ENCODE peak calls at places on chromosomes 7 and 10, in four cellular contexts. One of them, this sample, is unnamed.

GRCh38 chr7:50920031-50920635 is 137.4 kb upstream of the GRB10 start:
- DNase-seq in GM12878: no peak
- DNase-seq in K562: no peak
- DNase-seq in HepG2: no peak
- DNase-seq in this sample: no peak

GRCh38 chr7:27992092-27992491 is 188.5 kb downstream of the JAZF1 start:
- DNase-seq in GM12878: no peak
- DNase-seq in K562: no peak
- DNase-seq in HepG2: no peak
- DNase-seq in this sample: no peak

GRCh38 chr7:63042730-63043511 is 955.7 kb upstream of the ZNF722 start:
- DNase-seq in GM12878: no peak
- DNase-seq in K562: no peak
- DNase-seq in HepG2: no peak
- DNase-seq in this sample: no peak

GRCh38 chr10:71009031-71009605 is 120.8 kb upstream of the PCBD1 start:
- DNase-seq in GM12878: no peak
- DNase-seq in K562: no peak
- DNase-seq in HepG2: no peak
- DNase-seq in this sample: no peak

GRCh38 chr7:70434376-70434775 is 697.6 kb upstream of the GALNT17 start:
- DNase-seq in GM12878: no peak
- DNase-seq in K562: no peak
- DNase-seq in HepG2: no peak
- DNase-seq in this sample: peak

GRCh38 chr7:130461256-130461655 is 20.4 kb upstream of the CEP41 start:
- DNase-seq in GM12878: no peak
- DNase-seq in K562: no peak
- DNase-seq in HepG2: no peak
- DNase-seq in this sample: no peak

GRCh38 chr10:66838656-66839055 is 87.2 kb upstream of the LRRTM3 start:
- DNase-seq in GM12878: no peak
- DNase-seq in K562: no peak
- DNase-seq in HepG2: no peak
- DNase-seq in this sample: no peak

GRCh38 chr10:717458-717857 is 28.0 kb upstream of the DIP2C start:
- DNase-seq in GM12878: no peak
- DNase-seq in K562: no peak
- DNase-seq in HepG2: no peak
- DNase-seq in this sample: no peak

GRCh38 chr7:31724696-31725095 is 37.7 kb downstream of the PPP1R17 start:
- DNase-seq in GM12878: no peak
- DNase-seq in K562: no peak
- DNase-seq in HepG2: no peak
- DNase-seq in this sample: no peak

GRCh38 chr10:131453772-131454634 is 142.5 kb upstream of the TCERG1L start:
- DNase-seq in GM12878: no peak
- DNase-seq in K562: peak
- DNase-seq in HepG2: peak
- DNase-seq in this sample: no peak

GRCh38 chr7:128682125-128682524 is 10.0 kb downstream of the GARIN1A start:
- DNase-seq in GM12878: no peak
- DNase-seq in K562: no peak
- DNase-seq in HepG2: no peak
- DNase-seq in this sample: no peak

GRCh38 chr7:128692623-128693270 is 20.7 kb downstream of the GARIN1A start:
- DNase-seq in GM12878: no peak
- DNase-seq in K562: no peak
- DNase-seq in HepG2: no peak
- DNase-seq in this sample: no peak

GRCh38 chr7:128691227-128691626 is 19.1 kb downstream of the GARIN1A start:
- DNase-seq in GM12878: no peak
- DNase-seq in K562: no peak
- DNase-seq in HepG2: no peak
- DNase-seq in this sample: no peak

GRCh38 chr7:128688492-128688891 is 16.4 kb downstream of the GARIN1A start:
- DNase-seq in GM12878: no peak
- DNase-seq in K562: no peak
- DNase-seq in HepG2: no peak
- DNase-seq in this sample: no peak

GRCh38 chr7:128687131-128687530 is 15.0 kb downstream of the GARIN1A start:
- DNase-seq in GM12878: no peak
- DNase-seq in K562: no peak
- DNase-seq in HepG2: no peak
- DNase-seq in this sample: no peak
- TF ChIP-seq KDM1A in GM12878: no peak
- TF ChIP-seq KDM1A in K562: no peak
- TF ChIP-seq KDM1A in HepG2: no peak
- TF ChIP-seq KDM1A in this sample: no peak

GRCh38 chr7:15972767-15973362 is 286.4 kb upstream of the MEOX2 start:
- DNase-seq in GM12878: no peak
- DNase-seq in K562: peak
- DNase-seq in HepG2: no peak
- DNase-seq in this sample: no peak
- TF ChIP-seq JUNB in GM12878: no peak
- TF ChIP-seq JUNB in K562: no peak
- TF ChIP-seq JUNB in HepG2: no peak
- TF ChIP-seq JUNB in this sample: no peak

GRCh38 chr10:32321016-32321631 is 25.8 kb downstream of the EPC1 start:
- DNase-seq in GM12878: no peak
- DNase-seq in K562: no peak
- DNase-seq in HepG2: no peak
- DNase-seq in this sample: no peak

GRCh38 chr10:32315426-32315825 is 31.5 kb downstream of the EPC1 start:
- DNase-seq in GM12878: no peak
- DNase-seq in K562: no peak
- DNase-seq in HepG2: no peak
- DNase-seq in this sample: no peak

GRCh38 chr10:32318476-32318896 is 28.5 kb downstream of the EPC1 start:
- DNase-seq in GM12878: peak
- DNase-seq in K562: no peak
- DNase-seq in HepG2: no peak
- DNase-seq in this sample: no peak

GRCh38 chr10:32314588-32314987 is 32.4 kb downstream of the EPC1 start:
- DNase-seq in GM12878: no peak
- DNase-seq in K562: no peak
- DNase-seq in HepG2: no peak
- DNase-seq in this sample: no peak

GRCh38 chr10:32317795-32318194 is 29.2 kb downstream of the EPC1 start:
- DNase-seq in GM12878: peak
- DNase-seq in K562: no peak
- DNase-seq in HepG2: no peak
- DNase-seq in this sample: no peak
- TF ChIP-seq KDM1A in GM12878: no peak
- TF ChIP-seq KDM1A in K562: no peak
- TF ChIP-seq KDM1A in HepG2: no peak
- TF ChIP-seq KDM1A in this sample: no peak

DNA sequence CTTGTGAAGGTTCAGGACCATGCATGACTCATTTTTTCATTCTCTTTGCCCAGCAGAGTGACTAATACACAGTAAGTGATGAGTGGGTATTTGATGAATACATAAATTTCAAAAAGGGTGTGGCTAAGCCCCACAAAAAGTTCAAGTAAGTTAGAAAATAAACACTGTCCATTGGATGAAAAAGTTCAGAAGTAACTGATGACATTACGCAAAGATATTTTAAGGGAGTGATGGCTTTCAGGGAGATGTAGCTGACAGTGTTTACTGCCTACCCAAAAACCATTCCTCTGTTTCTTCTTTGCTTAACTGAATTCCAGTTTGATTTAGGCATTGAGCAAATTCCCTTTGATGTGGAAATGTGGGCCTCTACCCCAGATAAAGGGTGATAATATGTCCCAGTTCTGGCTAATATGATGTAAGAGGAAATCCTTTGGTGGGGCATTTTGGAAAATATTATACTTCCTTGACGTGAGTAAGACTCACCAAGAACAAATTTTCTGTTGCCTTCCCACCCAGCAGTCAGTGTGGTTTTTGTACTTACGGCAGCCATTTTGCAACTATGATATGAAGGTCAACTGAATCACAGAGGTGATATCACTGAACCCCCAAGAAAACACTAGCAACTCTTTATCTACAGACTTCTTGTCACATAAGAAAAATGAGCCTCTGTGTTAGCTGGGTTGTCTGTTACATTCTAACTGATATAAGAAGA is 29.0 kb upstream of the EBLN1 start:
- DNase-seq in GM12878: no peak
- DNase-seq in K562: peak
- DNase-seq in HepG2: peak
- DNase-seq in this sample: peak
- TF ChIP-seq JUNB in GM12878: no peak
- TF ChIP-seq JUNB in K562: no peak
- TF ChIP-seq JUNB in HepG2: no peak
- TF ChIP-seq JUNB in this sample: peak

GRCh38 chr7:98488167-98488566 is 87.3 kb upstream of the BAIAP2L1 start:
- DNase-seq in GM12878: no peak
- DNase-seq in K562: no peak
- DNase-seq in HepG2: peak
- DNase-seq in this sample: no peak

GRCh38 chr7:98495523-98495922 is 94.6 kb upstream of the BAIAP2L1 start:
- DNase-seq in GM12878: no peak
- DNase-seq in K562: no peak
- DNase-seq in HepG2: no peak
- DNase-seq in this sample: no peak

GRCh38 chr7:98496618-98497017 is 95.7 kb upstream of the BAIAP2L1 start:
- DNase-seq in GM12878: no peak
- DNase-seq in K562: no peak
- DNase-seq in HepG2: no peak
- DNase-seq in this sample: no peak

DNA sequence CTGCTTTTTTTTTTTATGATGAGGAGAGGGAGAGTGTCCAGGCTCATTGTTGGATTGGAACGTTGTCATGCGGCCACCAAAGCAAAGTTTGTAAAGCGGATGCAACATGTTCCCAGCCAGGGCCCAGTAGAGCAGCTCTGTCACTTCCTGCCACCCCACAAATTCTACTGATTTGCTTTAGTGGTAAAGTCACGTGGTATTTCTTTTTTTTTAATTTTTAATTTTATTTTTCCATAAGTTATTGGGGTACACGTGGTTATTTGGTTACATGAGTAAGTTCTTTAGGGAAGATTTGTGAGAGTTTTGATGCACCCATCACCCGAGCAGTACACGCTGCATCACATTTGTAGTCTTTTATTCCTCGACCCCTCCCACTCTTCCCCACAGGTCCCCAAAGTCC is 92.5 kb upstream of the BAIAP2L1 start:
- DNase-seq in GM12878: no peak
- DNase-seq in K562: no peak
- DNase-seq in HepG2: no peak
- DNase-seq in this sample: no peak
- TF ChIP-seq KDM1A in GM12878: no peak
- TF ChIP-seq KDM1A in K562: no peak
- TF ChIP-seq KDM1A in HepG2: no peak
- TF ChIP-seq KDM1A in this sample: no peak

DNA sequence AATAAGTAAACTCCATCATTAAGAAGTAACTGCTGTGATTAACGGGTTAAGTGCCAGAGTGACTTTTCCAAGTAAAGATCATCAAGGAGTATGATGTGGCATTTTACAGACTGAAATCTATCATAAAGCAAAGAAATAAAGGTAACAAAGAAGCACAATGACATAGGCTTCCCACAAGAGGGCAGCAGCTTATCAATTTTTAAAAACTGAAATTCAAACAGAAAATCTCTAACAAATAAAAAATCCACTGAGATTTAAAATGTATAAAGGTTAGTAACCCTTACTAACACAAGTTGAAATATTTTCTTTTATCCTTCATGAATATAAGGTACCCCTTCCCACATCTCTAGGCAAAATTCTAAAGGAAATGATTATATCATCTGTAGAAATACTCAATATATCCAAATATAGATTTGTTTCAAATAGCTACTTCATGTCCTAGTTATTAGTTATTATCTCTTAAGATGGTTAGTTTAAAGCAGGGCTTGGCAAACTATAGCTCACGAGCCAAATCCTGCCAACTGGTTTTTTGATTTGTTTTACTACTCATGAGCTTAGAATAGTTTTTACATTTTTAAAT is 29.2 kb downstream of the FAM3C start:
- DNase-seq in GM12878: no peak
- DNase-seq in K562: peak
- DNase-seq in HepG2: peak
- DNase-seq in this sample: peak
- TF ChIP-seq JUNB in GM12878: no peak
- TF ChIP-seq JUNB in K562: no peak
- TF ChIP-seq JUNB in HepG2: no peak
- TF ChIP-seq JUNB in this sample: no peak

GRCh38 chr10:100879741-100880360 is 32.9 kb upstream of the SLF2 start:
- DNase-seq in GM12878: no peak
- DNase-seq in K562: peak
- DNase-seq in HepG2: peak
- DNase-seq in this sample: no peak
- TF ChIP-seq KDM1A in GM12878: no peak
- TF ChIP-seq KDM1A in K562: no peak
- TF ChIP-seq KDM1A in HepG2: no peak
- TF ChIP-seq KDM1A in this sample: no peak

This sample was measured in A549.